ENCODE peak calls at places on chromosomes 13 and 19, in eight cellular contexts. N is mucosa of descending colon; Y is MCF 10A; I is stomach; C is IMR-90; Q is CD4-positive, alpha-beta T cell; V is heart right ventricle; T is neural crest cell. E is an unnamed sample.

GRCh38 chr19:19643158-19644053 is at the start of gene GMIP:
- DNase-seq in N (peak; percentile 94), Y (peak; percentile 77), I (peak; percentile 88), C (peak; percentile 29), Q (peak; percentile 82), V (peak; percentile 84), T (peak; percentile 79), E (peak; percentile 42)

GRCh38 chr13:98681017-98681416 is 71.5 kb downstream of the SLC15A1 start:
- DNase-seq in N (no peak), Y (no peak), I (no peak), C (no peak), Q (no peak), V (no peak), T (no peak), E (no peak)

GRCh38 chr13:74243637-74244526 is 109.7 kb upstream of the KLF12 start:
- DNase-seq in N (no peak), Y (peak; percentile 63), I (no peak), C (peak; percentile 76), Q (no peak), V (no peak), T (no peak), E (peak; percentile 75)

GRCh38 chr13:92677571-92677970 is 549.0 kb upstream of the GPC6 start:
- DNase-seq in N (no peak), Y (no peak), I (no peak), C (no peak), Q (no peak), V (peak; percentile 19), T (no peak), E (no peak)

GRCh38 chr19:28608292-28608691 is 604.7 kb downstream of the UQCRFS1 start:
- DNase-seq in N (no peak), Y (no peak), I (no peak), C (no peak), Q (no peak), V (no peak), T (no peak), E (no peak)

GRCh38 chr13:34070544-34071303 is 252.8 kb downstream of the RFC3 start:
- DNase-seq in N (no peak), Y (no peak), I (no peak), C (no peak), Q (no peak), V (no peak), T (no peak), E (no peak)

GRCh38 chr19:40257096-40257517 is 28.0 kb downstream of the AKT2 start:
- DNase-seq in N (no peak), Y (peak; percentile 92), I (peak; percentile 47), C (no peak), Q (no peak), V (peak; percentile 54), T (no peak), E (no peak)

GRCh38 chr13:39415403-39415802 is 187.6 kb downstream of the LHFPL6 start:
- DNase-seq in N (no peak), Y (peak; percentile 47), I (no peak), C (peak; percentile 43), Q (no peak), V (peak; percentile 60), T (peak; percentile 26), E (peak; percentile 72)

GRCh38 chr13:104984296-104984818 is 1551.1 kb downstream of the EFNB2 start:
- DNase-seq in N (no peak), Y (peak; percentile 62), I (peak; percentile 39), C (peak; percentile 12), Q (peak; percentile 24), V (peak; percentile 24), T (no peak), E (peak; percentile 1)

GRCh38 chr19:55554302-55554701 is 9.0 kb upstream of the SBK3 start:
- DNase-seq in N (no peak), Y (no peak), I (no peak), C (no peak), Q (no peak), V (no peak), T (no peak), E (no peak)

GRCh38 chr19:47158879-47159509 is 28.4 kb downstream of the SAE1 start:
- DNase-seq in N (no peak), Y (peak; percentile 68), I (no peak), C (peak; percentile 15), Q (peak; percentile 52), V (no peak), T (no peak), E (no peak)

GRCh38 chr13:45817833-45818232 is 33.7 kb downstream of the SIAH3 start:
- DNase-seq in N (no peak), Y (peak; percentile 21), I (no peak), C (no peak), Q (no peak), V (no peak), T (no peak), E (no peak)
- TF ChIP-seq CTCF in N (no peak), Y (no peak), I (no peak), C (no peak), Q (no peak), V (no peak), T (no peak), E (no peak)

DNA sequence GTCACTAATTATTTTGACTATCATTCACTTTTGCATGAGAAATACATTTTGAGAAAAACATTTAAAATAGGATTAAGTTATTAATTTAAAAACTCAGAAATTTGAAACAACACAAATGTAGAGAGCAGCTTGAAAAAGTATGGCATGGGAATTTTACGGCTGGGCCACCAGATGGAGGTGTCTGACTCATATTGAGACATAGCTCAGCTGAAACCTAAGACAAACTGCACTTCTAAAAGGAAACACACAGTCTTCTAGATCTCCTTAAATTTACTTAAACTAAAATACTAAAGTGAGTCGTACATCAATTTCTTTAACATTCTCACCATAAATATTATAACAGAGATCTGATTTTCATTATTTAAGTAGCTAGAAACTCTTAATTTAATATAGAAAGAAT is 41.9 kb upstream of the POSTN start:
- DNase-seq in N (no peak), Y (peak; percentile 53), I (no peak), C (peak; percentile 86), Q (no peak), V (no peak), T (no peak), E (peak; percentile 89)
- TF ChIP-seq CTCF in N (no peak), Y (peak; percentile 59), I (peak; percentile 11), C (peak; percentile 87), Q (no peak), V (peak; percentile 53), T (peak; percentile 73), E (peak; percentile 73)

DNA sequence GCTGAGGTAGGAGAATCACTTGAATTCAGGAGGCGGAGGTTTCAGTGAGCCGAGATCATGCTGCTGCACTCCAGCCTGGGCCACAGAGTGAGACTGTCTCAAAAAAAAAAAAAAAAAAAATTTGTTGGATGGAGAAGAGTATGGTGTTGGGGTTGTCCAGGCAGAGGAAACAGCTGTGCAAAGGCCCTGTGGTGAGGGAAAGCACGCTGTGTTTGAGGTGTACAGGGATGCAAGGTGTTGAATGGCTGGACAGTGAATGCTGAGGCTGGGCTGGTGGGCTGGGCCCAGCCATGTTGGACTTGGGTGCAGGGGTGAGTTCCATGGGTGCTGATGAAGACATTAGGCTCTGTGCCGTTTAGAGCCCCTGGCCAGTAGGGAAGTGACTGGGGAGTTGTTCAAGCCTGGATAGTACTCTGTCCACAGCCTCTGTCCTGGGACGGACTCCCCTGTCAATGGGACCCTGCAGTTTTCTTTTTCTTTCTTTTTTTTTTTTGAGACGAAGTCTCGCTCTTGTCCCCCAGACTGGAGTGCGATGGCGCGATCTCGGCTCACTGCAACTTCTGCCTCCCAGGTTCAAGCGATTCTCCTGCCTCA is 18.6 kb downstream of the PRR12 start:
- DNase-seq in N (no peak), Y (no peak), I (no peak), C (no peak), Q (no peak), V (no peak), T (no peak), E (no peak)
- TF ChIP-seq CTCF in N (no peak), Y (no peak), I (no peak), C (no peak), Q (no peak), V (no peak), T (no peak), E (no peak)

DNA sequence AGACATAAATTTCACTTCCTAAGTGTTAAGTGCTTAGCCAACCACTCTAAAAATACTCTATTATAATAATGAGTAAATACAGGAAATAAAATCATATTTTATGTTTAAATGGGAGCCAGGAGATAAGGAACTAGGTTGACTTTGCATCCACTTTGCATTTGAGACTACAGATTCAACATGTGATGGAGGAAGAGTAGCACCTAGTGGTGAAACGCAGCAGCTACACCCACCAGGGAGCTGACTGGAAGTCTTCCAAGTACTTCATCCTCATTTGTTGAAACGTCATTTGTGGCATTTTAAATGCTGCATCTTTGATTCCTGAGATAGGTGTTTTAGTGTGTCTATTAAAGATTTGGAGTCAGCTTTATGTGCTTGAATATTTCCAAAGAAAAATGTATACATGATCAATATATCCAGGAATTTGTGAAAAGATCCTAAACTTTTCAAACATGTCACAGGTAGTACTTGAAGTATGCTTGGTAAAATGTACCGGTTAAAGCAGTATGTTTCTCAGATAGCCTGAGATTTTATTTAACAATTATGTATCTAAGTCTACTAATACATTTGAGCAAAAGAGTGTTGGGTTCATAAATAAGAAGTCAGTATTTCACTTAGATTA is 17.4 kb upstream of the KCTD12 start:
- DNase-seq in N (peak; percentile 63), Y (peak; percentile 79), I (peak; percentile 69), C (peak; percentile 80), Q (peak; percentile 49), V (peak; percentile 27), T (peak; percentile 66), E (peak; percentile 89)
- TF ChIP-seq CTCF in N (peak; percentile 90), Y (peak; percentile 98), I (peak; percentile 98), C (peak; percentile 97), Q (peak; percentile 99), V (peak; percentile 99), T (peak; percentile 99), E (peak; percentile 99)

DNA sequence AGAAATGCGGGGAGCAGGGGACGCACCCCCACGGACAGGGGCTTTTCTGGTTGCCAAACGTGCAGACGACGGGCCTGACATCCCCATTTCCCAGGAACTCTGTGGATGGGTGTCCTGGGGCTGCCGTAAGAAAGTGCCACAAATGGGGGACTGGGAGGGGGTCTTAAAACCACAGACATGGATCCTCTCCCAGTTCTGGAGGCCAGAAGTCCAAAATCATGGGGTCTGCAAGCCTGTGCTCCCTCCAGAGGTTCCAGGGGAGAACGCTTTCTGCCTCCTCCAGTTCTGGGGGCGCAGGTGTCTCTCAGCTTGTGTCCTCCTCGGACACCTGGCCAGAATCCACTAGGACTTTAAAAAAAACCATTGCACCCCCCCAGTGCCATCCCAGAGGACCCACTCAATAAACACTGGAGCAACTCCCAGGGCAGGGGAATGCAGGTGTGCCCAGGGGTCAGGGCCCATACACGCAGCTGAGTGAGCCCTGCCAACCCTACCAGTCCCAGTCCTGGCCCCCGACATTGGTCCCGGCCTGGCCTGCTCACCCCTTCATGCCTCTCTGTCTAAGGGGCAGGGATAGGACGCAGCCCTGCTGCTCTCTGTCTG is 103.9 kb downstream of the GADD45B start:
- DNase-seq in N (no peak), Y (no peak), I (no peak), C (no peak), Q (no peak), V (no peak), T (no peak), E (no peak)
- TF ChIP-seq CTCF in N (no peak), Y (no peak), I (peak; percentile 5), C (no peak), Q (peak; percentile 15), V (no peak), T (peak; percentile 32), E (no peak)

GRCh38 chr13:43558942-43559341 is 227.8 kb downstream of the ENOX1 start:
- DNase-seq in N (no peak), Y (no peak), I (no peak), C (no peak), Q (no peak), V (no peak), T (no peak), E (peak; percentile 50)
- TF ChIP-seq CTCF in N (no peak), Y (no peak), I (no peak), C (no peak), Q (no peak), V (no peak), T (no peak), E (no peak)

E was measured in fibroblast of the aortic adventitia.